ENCODE peak calls at places on chromosome 10, in seven cellular contexts. One of them, this sample, is unnamed.

GRCh38 chr10:94992811-94993210 is 54.4 kb downstream of the CYP2C9 start:
- DNase-seq in HL-60: no peak
- DNase-seq in breast epithelium: no peak
- DNase-seq in spleen: no peak
- DNase-seq in endothelial cell of umbilical vein: no peak
- DNase-seq in GM12878: no peak
- DNase-seq in HCT116: no peak
- DNase-seq in this sample: no peak

GRCh38 chr10:69042417-69042816 is 45.5 kb upstream of the SRGN start:
- DNase-seq in breast epithelium: no peak
- DNase-seq in GM12878: no peak
- DNase-seq in HCT116: no peak
- DNase-seq in spleen: no peak
- DNase-seq in endothelial cell of umbilical vein: no peak
- DNase-seq in HL-60: no peak
- DNase-seq in this sample: no peak

GRCh38 chr10:76282122-76283030 is 851.0 kb downstream of the LRMDA start:
- DNase-seq in spleen: no peak
- DNase-seq in GM12878: no peak
- DNase-seq in endothelial cell of umbilical vein: peak
- DNase-seq in HL-60: no peak
- DNase-seq in HCT116: no peak
- DNase-seq in breast epithelium: no peak
- DNase-seq in this sample: no peak

GRCh38 chr10:63633677-63634487 is 112.7 kb downstream of the REEP3 start:
- DNase-seq in spleen: no peak
- DNase-seq in breast epithelium: no peak
- DNase-seq in HCT116: peak
- DNase-seq in GM12878: no peak
- DNase-seq in HL-60: peak
- DNase-seq in endothelial cell of umbilical vein: peak
- DNase-seq in this sample: no peak

GRCh38 chr10:122173337-122173736 is 97.8 kb upstream of the BTBD16 start:
- DNase-seq in HL-60: no peak
- DNase-seq in breast epithelium: no peak
- DNase-seq in HCT116: no peak
- DNase-seq in endothelial cell of umbilical vein: no peak
- DNase-seq in spleen: no peak
- DNase-seq in GM12878: no peak
- DNase-seq in this sample: no peak

GRCh38 chr10:120738658-120739057 is 112.5 kb upstream of the WDR11 start:
- DNase-seq in GM12878: no peak
- DNase-seq in endothelial cell of umbilical vein: no peak
- DNase-seq in HL-60: no peak
- DNase-seq in breast epithelium: no peak
- DNase-seq in HCT116: no peak
- DNase-seq in spleen: no peak
- DNase-seq in this sample: no peak

GRCh38 chr10:124997246-124997790 is 55.4 kb downstream of the ZRANB1 start:
- DNase-seq in breast epithelium: no peak
- DNase-seq in spleen: no peak
- DNase-seq in endothelial cell of umbilical vein: no peak
- DNase-seq in HL-60: no peak
- DNase-seq in HCT116: no peak
- DNase-seq in GM12878: no peak
- DNase-seq in this sample: no peak

GRCh38 chr10:132296671-132297443 is 10.9 kb downstream of the STK32C start:
- DNase-seq in spleen: peak
- DNase-seq in breast epithelium: peak
- DNase-seq in HL-60: no peak
- DNase-seq in endothelial cell of umbilical vein: no peak
- DNase-seq in HCT116: no peak
- DNase-seq in GM12878: no peak
- DNase-seq in this sample: no peak

GRCh38 chr10:114874827-114875541 is 53.4 kb downstream of the FHIP2A start:
- DNase-seq in breast epithelium: no peak
- DNase-seq in spleen: peak
- DNase-seq in HCT116: no peak
- DNase-seq in endothelial cell of umbilical vein: no peak
- DNase-seq in HL-60: no peak
- DNase-seq in GM12878: no peak
- DNase-seq in this sample: no peak

GRCh38 chr10:114845978-114846693 is 24.6 kb downstream of the FHIP2A start:
- DNase-seq in endothelial cell of umbilical vein: no peak
- DNase-seq in breast epithelium: no peak
- DNase-seq in HCT116: no peak
- DNase-seq in HL-60: no peak
- DNase-seq in spleen: no peak
- DNase-seq in GM12878: no peak
- DNase-seq in this sample: no peak

GRCh38 chr10:22550732-22551131 is 163.6 kb downstream of the PIP4K2A start:
- DNase-seq in endothelial cell of umbilical vein: peak
- DNase-seq in GM12878: no peak
- DNase-seq in HL-60: no peak
- DNase-seq in HCT116: peak
- DNase-seq in spleen: peak
- DNase-seq in breast epithelium: no peak
- DNase-seq in this sample: no peak

GRCh38 chr10:62159357-62159756 is 109.3 kb downstream of the RTKN2 start:
- DNase-seq in breast epithelium: no peak
- DNase-seq in spleen: no peak
- DNase-seq in GM12878: no peak
- DNase-seq in endothelial cell of umbilical vein: no peak
- DNase-seq in HL-60: no peak
- DNase-seq in HCT116: no peak
- DNase-seq in this sample: no peak

GRCh38 chr10:27252267-27253000 is 11.8 kb upstream of the ACBD5 start:
- DNase-seq in spleen: peak
- DNase-seq in HL-60: no peak
- DNase-seq in HCT116: no peak
- DNase-seq in breast epithelium: peak
- DNase-seq in GM12878: peak
- DNase-seq in endothelial cell of umbilical vein: peak
- DNase-seq in this sample: no peak

GRCh38 chr10:132272061-132272766 is 35.5 kb downstream of the STK32C start:
- DNase-seq in spleen: peak
- DNase-seq in HL-60: no peak
- DNase-seq in endothelial cell of umbilical vein: no peak
- DNase-seq in HCT116: no peak
- DNase-seq in GM12878: no peak
- DNase-seq in breast epithelium: no peak
- DNase-seq in this sample: no peak

GRCh38 chr10:130737622-130738021 is 573.9 kb downstream of the TCERG1L start:
- DNase-seq in breast epithelium: peak
- DNase-seq in GM12878: no peak
- DNase-seq in HL-60: no peak
- DNase-seq in HCT116: no peak
- DNase-seq in endothelial cell of umbilical vein: no peak
- DNase-seq in spleen: no peak
- DNase-seq in this sample: no peak

GRCh38 chr10:19845963-19846362 is 29.7 kb downstream of the PLXDC2 start:
- DNase-seq in HL-60: no peak
- DNase-seq in endothelial cell of umbilical vein: no peak
- DNase-seq in spleen: no peak
- DNase-seq in HCT116: no peak
- DNase-seq in GM12878: no peak
- DNase-seq in breast epithelium: no peak
- DNase-seq in this sample: no peak

GRCh38 chr10:69513617-69514016 is 59.6 kb downstream of the NEUROG3 start:
- DNase-seq in breast epithelium: no peak
- DNase-seq in HL-60: no peak
- DNase-seq in spleen: no peak
- DNase-seq in GM12878: no peak
- DNase-seq in HCT116: no peak
- DNase-seq in endothelial cell of umbilical vein: no peak
- DNase-seq in this sample: no peak

DNA sequence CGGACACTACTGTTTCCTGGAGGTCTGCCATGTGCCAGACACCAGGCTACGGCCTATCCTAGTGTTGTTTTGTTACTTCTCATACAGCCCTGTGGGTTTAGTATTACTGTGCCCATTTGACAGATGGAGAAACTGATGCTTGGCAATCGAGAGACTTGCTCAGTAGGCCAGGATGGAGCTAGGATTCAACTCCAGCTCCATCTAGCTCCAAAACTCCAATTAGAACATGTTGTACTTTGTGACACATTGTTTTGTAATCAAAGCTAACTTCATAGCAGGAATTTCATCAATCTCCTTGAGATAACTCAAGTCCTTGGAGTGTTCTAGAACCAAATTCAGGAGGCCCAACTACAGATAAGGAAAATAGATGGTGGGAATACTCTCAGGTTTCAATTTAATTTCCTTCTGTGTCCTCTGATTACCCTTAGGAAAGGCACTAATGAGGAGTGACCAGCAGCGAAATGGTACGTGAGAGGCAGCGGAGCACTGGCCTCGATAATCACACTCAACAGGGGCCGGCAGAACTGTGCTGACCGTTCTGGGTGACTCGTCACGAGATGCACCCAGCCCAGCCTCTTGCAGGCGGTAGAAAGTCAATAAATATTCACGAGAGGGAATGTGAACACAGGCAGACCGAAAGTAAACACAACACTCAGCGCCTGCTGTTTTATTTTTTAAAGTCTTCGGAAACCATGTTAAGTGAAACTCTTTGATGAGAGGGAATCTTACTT is 269.6 kb upstream of the NEBL start:
- DNase-seq in HCT116: no peak
- DNase-seq in GM12878: no peak
- DNase-seq in spleen: no peak
- DNase-seq in breast epithelium: peak
- DNase-seq in HL-60: no peak
- DNase-seq in endothelial cell of umbilical vein: no peak
- DNase-seq in this sample: no peak
- TF ChIP-seq POLR2AphosphoS5 in HCT116: no peak
- TF ChIP-seq POLR2AphosphoS5 in GM12878: no peak
- TF ChIP-seq POLR2AphosphoS5 in spleen: no peak
- TF ChIP-seq POLR2AphosphoS5 in breast epithelium: no peak
- TF ChIP-seq POLR2AphosphoS5 in HL-60: no peak
- TF ChIP-seq POLR2AphosphoS5 in endothelial cell of umbilical vein: no peak
- TF ChIP-seq POLR2AphosphoS5 in this sample: no peak

GRCh38 chr10:102422586-102423129 is 2.0 kb downstream of the FBXL15 start:
- DNase-seq in HCT116: peak
- DNase-seq in spleen: peak
- DNase-seq in HL-60: peak
- DNase-seq in GM12878: no peak
- DNase-seq in endothelial cell of umbilical vein: peak
- DNase-seq in breast epithelium: peak
- DNase-seq in this sample: no peak
- TF ChIP-seq POLR2AphosphoS5 in HCT116: peak
- TF ChIP-seq POLR2AphosphoS5 in spleen: peak
- TF ChIP-seq POLR2AphosphoS5 in HL-60: peak
- TF ChIP-seq POLR2AphosphoS5 in GM12878: no peak
- TF ChIP-seq POLR2AphosphoS5 in endothelial cell of umbilical vein: peak
- TF ChIP-seq POLR2AphosphoS5 in breast epithelium: peak
- TF ChIP-seq POLR2AphosphoS5 in this sample: no peak

GRCh38 chr10:44862006-44862751 is 49.0 kb upstream of the TMEM72 start:
- DNase-seq in HL-60: no peak
- DNase-seq in endothelial cell of umbilical vein: no peak
- DNase-seq in GM12878: no peak
- DNase-seq in spleen: no peak
- DNase-seq in HCT116: no peak
- DNase-seq in breast epithelium: no peak
- DNase-seq in this sample: no peak

GRCh38 chr10:44860811-44861751 is 50.1 kb upstream of the TMEM72 start:
- DNase-seq in GM12878: no peak
- DNase-seq in HL-60: no peak
- DNase-seq in breast epithelium: no peak
- DNase-seq in spleen: no peak
- DNase-seq in endothelial cell of umbilical vein: no peak
- DNase-seq in HCT116: no peak
- DNase-seq in this sample: no peak

GRCh38 chr10:44864042-44864436 is 47.1 kb upstream of the TMEM72 start:
- DNase-seq in spleen: no peak
- DNase-seq in GM12878: no peak
- DNase-seq in HCT116: no peak
- DNase-seq in endothelial cell of umbilical vein: peak
- DNase-seq in breast epithelium: peak
- DNase-seq in HL-60: no peak
- DNase-seq in this sample: no peak

GRCh38 chr10:44863344-44864041 is 47.6 kb upstream of the TMEM72 start:
- DNase-seq in breast epithelium: no peak
- DNase-seq in GM12878: no peak
- DNase-seq in HL-60: no peak
- DNase-seq in spleen: no peak
- DNase-seq in endothelial cell of umbilical vein: no peak
- DNase-seq in HCT116: no peak
- DNase-seq in this sample: no peak

DNA sequence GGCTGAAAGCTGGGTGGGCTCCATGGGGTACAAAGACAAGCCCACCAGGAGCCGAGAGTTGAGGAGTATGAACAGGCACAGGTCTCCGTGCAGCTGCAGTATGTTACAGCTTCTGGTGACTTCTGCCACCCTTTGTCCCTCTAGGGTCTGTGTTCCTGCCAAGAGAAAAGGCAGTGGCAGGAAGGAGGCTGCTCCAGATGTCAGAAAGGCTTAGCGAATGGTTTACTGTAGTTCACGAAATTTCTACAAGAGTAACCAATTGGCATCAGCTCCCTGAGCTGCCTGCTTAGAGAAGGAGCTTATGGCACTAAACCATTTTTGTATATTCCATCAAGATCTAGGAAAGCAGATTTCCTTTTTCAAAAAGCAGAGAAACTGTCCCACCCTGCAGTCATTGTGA is 48.2 kb upstream of the TMEM72 start:
- DNase-seq in breast epithelium: no peak
- DNase-seq in HL-60: no peak
- DNase-seq in spleen: no peak
- DNase-seq in GM12878: no peak
- DNase-seq in endothelial cell of umbilical vein: no peak
- DNase-seq in HCT116: no peak
- DNase-seq in this sample: no peak
- TF ChIP-seq POLR2AphosphoS5 in breast epithelium: no peak
- TF ChIP-seq POLR2AphosphoS5 in HL-60: no peak
- TF ChIP-seq POLR2AphosphoS5 in spleen: peak
- TF ChIP-seq POLR2AphosphoS5 in GM12878: no peak
- TF ChIP-seq POLR2AphosphoS5 in endothelial cell of umbilical vein: no peak
- TF ChIP-seq POLR2AphosphoS5 in HCT116: no peak
- TF ChIP-seq POLR2AphosphoS5 in this sample: no peak

DNA sequence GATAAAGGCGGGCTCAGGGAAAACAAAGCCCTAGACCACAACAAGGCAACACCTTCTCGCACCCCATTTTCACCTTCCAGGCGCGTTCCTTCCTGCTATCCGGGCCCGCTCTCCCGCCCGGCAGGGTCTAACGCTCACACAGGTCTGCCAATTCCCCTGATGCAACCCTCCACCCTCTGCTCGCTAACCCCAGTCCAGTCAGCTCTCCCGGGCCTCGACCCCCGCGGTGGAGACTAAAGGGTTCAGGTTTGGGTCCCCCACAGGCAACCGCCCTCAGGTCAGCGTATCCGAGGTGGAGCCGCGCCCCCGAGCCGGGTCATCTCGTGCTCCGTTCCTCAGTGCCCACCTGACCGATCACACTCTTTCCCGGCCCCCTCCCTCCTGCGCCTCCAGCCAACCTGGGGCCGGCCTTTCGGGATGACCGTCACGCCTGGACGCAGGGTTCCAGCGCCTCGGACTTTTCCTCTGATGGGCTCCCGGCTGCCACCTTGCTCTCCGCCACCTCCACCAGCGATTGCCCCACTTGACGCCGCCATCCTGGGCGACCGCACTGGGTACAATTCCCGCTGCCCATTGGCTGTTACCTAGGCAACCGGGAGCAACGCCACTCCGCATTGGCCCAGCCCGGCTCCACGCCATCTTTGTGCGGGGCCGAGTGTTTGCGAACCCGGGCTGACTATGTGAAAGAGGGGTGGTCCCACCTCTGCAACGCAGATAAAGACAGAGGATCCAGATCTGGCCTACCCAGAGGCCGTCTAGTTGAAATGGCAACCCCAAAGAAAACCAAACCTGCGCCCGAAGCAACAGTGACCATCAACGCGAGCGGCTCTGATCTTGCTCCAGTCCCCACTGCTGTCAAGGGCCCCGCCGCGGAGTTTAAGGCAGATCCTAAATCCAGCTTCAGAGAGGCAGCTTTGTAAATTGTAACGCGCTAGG is at the start of gene MORN4:
- DNase-seq in HL-60: peak
- DNase-seq in endothelial cell of umbilical vein: peak
- DNase-seq in breast epithelium: peak
- DNase-seq in HCT116: peak
- DNase-seq in GM12878: peak
- DNase-seq in spleen: peak
- DNase-seq in this sample: no peak
- TF ChIP-seq POLR2AphosphoS5 in HL-60: no peak
- TF ChIP-seq POLR2AphosphoS5 in endothelial cell of umbilical vein: no peak
- TF ChIP-seq POLR2AphosphoS5 in breast epithelium: peak
- TF ChIP-seq POLR2AphosphoS5 in HCT116: peak
- TF ChIP-seq POLR2AphosphoS5 in GM12878: no peak
- TF ChIP-seq POLR2AphosphoS5 in spleen: peak
- TF ChIP-seq POLR2AphosphoS5 in this sample: no peak